ENCODE peak calls at places on chromosomes 6 and 20, in nine cellular contexts. V, Q, J, X, C, S, A, I and D are unnamed samples. For H3K36me3, the result is how much of the 10 kb centered on the place peaks cover.

GRCh38 chr6:110053395-110054240 is 75.5 kb downstream of the GPR6 start:
- DNase-seq in V (no peak), A (peak), I (peak), X (no peak), S (no peak), Q (no peak), J (no peak), C (peak), D (no peak)

GRCh38 chr6:3228046-3228671 is 706 bp upstream of the TUBB2B start:
- DNase-seq in X (no peak), C (peak), Q (no peak), V (no peak), I (no peak), S (no peak), J (no peak), A (no peak), D (no peak)

GRCh38 chr20:48115511-48115910 is 330.2 kb upstream of the SULF2 start:
- DNase-seq in C (no peak), Q (no peak), J (no peak), S (no peak), X (no peak), V (no peak), I (no peak), A (no peak), D (no peak)

GRCh38 chr6:164749126-164749758 is 560.2 kb downstream of the C6orf118 start:
- DNase-seq in S (no peak), X (peak), C (no peak), V (no peak), Q (no peak), A (peak), I (peak), J (peak), D (no peak)

GRCh38 chr6:150635906-150636514 is 36.3 kb downstream of the PLEKHG1 start:
- DNase-seq in J (no peak), C (no peak), S (no peak), I (no peak), X (no peak), A (no peak), V (no peak), Q (no peak), D (no peak)

GRCh38 chr6:82385961-82386360 is 22.3 kb downstream of the TPBG start:
- DNase-seq in J (no peak), A (peak), C (no peak), S (no peak), Q (no peak), V (no peak), I (no peak), X (no peak), D (no peak)

GRCh38 chr20:43715511-43715910 is 11.3 kb downstream of the GTSF1L start:
- DNase-seq in V (no peak), I (no peak), C (no peak), X (no peak), J (no peak), Q (no peak), A (no peak), S (no peak), D (no peak)

GRCh38 chr6:33668914-33669313 is 42.6 kb downstream of the UQCC2 start:
- DNase-seq in C (peak), Q (peak), A (peak), S (no peak), I (no peak), X (no peak), V (no peak), J (no peak), D (peak)

GRCh38 chr20:19885981-19886665 is 128.1 kb downstream of the RIN2 start:
- DNase-seq in V (no peak), S (peak), C (peak), A (peak), J (peak), X (no peak), Q (peak), I (peak), D (no peak)

GRCh38 chr6:85551264-85551663 is 42.4 kb downstream of the SNX14 start:
- DNase-seq in J (no peak), A (peak), Q (no peak), S (no peak), I (no peak), C (peak), X (no peak), V (no peak), D (no peak)

GRCh38 chr20:22904905-22905304 is 130.2 kb upstream of the SSTR4 start:
- DNase-seq in J (no peak), S (no peak), X (no peak), C (no peak), I (no peak), A (no peak), V (no peak), Q (no peak), D (no peak)

GRCh38 chr6:166779381-166779780 is 152.3 kb upstream of the RPS6KA2 start:
- DNase-seq in J (no peak), C (no peak), Q (no peak), I (no peak), A (no peak), V (no peak), X (no peak), S (no peak), D (no peak)

GRCh38 chr6:149746147-149746946 is at the start of gene NUP43:
- DNase-seq in C (peak), X (peak), V (peak), J (peak), I (peak), A (peak), Q (peak), S (peak), D (peak)

GRCh38 chr6:16681260-16681873 is 79.9 kb downstream of the ATXN1 start:
- DNase-seq in J (peak), X (no peak), Q (no peak), C (no peak), V (peak), I (no peak), A (peak), S (no peak), D (no peak)

GRCh38 chr6:72130327-72130726 is 244.0 kb downstream of the RIMS1 start:
- DNase-seq in X (no peak), V (no peak), C (no peak), I (no peak), A (no peak), S (no peak), Q (no peak), J (no peak), D (no peak)

DNA sequence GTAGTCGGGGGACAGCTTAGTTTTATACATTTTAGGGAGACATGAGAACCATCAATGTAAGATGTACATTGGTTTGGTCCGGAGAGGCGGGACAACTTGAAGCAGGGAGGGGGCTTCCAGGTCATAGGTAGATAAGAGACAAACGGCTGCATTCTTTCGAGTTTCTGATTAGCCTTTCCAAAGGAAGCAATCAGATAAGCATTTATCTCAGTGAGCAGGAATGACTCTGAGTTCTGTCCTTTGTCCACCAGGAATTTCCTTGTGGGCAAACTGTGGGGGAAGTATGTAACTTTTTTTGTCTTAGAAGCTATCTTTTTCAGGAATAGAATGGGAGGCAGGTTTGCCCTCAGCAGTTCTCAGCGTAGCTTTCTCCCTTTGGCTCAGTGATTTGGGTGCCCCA is 1.4 kb downstream of the YTHDF1 start:
- DNase-seq in V (no peak), J (no peak), S (no peak), C (peak), X (no peak), A (no peak), Q (no peak), I (no peak), D (no peak)
- H3K4me3 ChIP-seq in V (peak), J (no peak), S (no peak), C (peak), X (no peak), A (peak), Q (no peak), I (no peak), D (peak)

DNA sequence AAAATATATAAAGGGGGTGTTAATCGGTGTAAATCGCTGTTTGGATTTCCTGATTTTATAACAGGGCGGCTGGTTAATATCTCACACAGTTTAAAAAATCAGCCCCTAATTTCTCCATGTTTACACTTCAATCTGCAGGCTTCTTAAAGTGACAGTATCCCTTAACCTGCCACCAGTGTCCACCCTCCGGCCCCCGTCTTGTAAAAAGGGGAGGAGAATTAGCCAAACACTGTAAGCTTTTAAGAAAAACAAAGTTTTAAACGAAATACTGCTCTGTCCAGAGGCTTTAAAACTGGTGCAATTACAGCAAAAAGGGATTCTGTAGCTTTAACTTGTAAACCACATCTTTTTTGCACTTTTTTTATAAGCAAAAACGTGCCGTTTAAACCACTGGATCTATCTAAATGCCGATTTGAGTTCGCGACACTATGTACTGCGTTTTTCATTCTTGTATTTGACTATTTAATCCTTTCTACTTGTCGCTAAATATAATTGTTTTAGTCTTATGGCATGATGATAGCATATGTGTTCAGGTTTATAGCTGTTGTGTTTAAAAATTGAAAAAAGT is 4.2 kb downstream of the SOX4 start:
- DNase-seq in Q (no peak), V (no peak), S (no peak), J (peak), C (no peak), I (no peak), X (no peak), A (peak), D (no peak)
- H3K36me3 ChIP-seq in Q (under half), V (under half), S (under half), J (under half), C (under half), I (under half), X (under half), A (under half), D (under half)

DNA sequence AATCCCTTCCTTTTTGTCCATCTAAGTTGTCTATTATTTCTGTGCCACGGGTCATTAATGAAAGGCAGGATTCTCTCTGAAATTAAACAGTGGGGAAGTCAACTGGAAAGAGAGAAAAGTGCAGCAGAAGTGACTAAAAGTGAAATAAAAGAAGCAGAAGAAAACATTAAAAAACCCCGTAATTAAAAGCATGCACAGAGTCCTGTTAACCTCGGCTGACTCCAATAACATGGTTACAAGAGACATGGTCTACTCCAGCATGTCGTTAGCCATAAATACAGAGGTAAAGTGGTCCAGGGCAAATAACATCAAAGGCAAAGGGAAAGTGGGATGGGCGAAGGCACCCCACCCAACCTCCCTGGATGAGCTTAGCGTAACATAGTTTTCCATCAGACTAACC is 13.1 kb upstream of the MOXD1 start:
- DNase-seq in S (no peak), J (no peak), V (no peak), I (no peak), X (no peak), Q (no peak), A (no peak), C (no peak), D (no peak)
- H3K4me3 ChIP-seq in S (no peak), J (no peak), V (no peak), I (no peak), X (no peak), Q (no peak), A (no peak), C (no peak), D (no peak)

DNA sequence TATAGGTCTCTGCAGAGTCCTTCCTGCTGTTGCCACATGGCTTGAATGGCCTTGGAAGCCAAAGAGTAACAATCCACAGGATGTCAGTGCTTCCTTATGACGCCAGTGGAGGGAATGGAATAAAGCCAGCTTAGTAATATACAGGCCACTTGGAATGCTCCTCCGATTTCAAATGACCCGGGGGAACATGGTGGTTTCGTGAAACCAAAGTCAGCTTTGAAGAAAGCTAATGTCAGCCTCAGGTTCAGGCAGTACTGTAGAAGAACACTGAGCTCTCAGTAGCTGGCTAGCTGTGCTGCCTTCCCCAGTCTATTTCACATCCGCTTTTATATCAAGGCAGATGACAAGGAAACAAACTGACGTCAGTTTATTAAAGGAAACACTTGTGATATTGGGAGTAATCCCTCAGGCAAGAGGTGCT is 189.1 kb downstream of the DTNBP1 start:
- DNase-seq in I (no peak), V (peak), A (peak), C (no peak), J (no peak), X (no peak), S (no peak), Q (no peak), D (no peak)
- H3K36me3 ChIP-seq in I (under half), V (under half), A (under half), C (under half), J (under half), X (under half), S (under half), Q (under half), D (under half)

GRCh38 chr6:158233214-158233795 is 65.2 kb downstream of the GTF2H5 start:
- DNase-seq in V (no peak), A (peak), J (no peak), Q (peak), S (no peak), C (no peak), X (no peak), I (no peak), D (no peak)
- H3K4me3 ChIP-seq in V (peak), A (peak), J (peak), Q (peak), S (peak), C (peak), X (peak), I (no peak), D (peak)

GRCh38 chr20:35006531-35006971 is 50.9 kb downstream of the MYH7B start:
- DNase-seq in Q (peak), A (no peak), I (no peak), S (peak), J (no peak), X (peak), C (no peak), V (no peak), D (no peak)

GRCh38 chr20:35007891-35008290 is 52.2 kb downstream of the MYH7B start:
- DNase-seq in J (no peak), A (no peak), S (peak), Q (peak), C (no peak), I (peak), V (no peak), X (no peak), D (no peak)

GRCh38 chr20:35006009-35006408 is 50.3 kb downstream of the MYH7B start:
- DNase-seq in J (no peak), I (peak), C (no peak), S (peak), A (no peak), X (no peak), V (no peak), Q (peak), D (no peak)

GRCh38 chr20:35008411-35009342 is 53.0 kb downstream of the MYH7B start:
- DNase-seq in C (no peak), X (peak), S (peak), A (no peak), I (peak), V (no peak), J (peak), Q (peak), D (no peak)

DNA sequence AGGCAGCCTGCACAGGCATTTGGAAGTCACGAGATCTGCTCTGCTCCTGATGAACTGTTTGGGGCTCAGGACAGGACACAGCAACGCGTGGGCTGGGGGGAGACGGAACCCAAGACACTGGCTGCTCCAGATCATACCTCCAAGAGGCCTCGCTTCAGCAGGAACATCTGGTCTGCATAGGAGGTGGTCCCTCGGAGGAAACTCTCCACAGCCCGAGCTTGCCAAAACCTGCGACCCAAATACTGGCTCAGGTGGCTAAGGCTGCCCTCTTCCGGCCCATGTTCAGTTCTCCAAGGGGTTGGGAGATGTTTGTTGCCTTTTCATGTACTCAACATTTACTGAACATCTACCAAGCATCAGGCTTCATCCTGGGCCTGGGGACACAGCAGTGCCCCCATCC is 51.7 kb downstream of the MYH7B start:
- DNase-seq in S (peak), C (no peak), X (peak), J (no peak), V (no peak), Q (peak), A (no peak), I (peak), D (no peak)
- H3K36me3 ChIP-seq in S (under half), C (under half), X (under half), J (half or more), V (half or more), Q (under half), A (half or more), I (under half), D (half or more)

DNA sequence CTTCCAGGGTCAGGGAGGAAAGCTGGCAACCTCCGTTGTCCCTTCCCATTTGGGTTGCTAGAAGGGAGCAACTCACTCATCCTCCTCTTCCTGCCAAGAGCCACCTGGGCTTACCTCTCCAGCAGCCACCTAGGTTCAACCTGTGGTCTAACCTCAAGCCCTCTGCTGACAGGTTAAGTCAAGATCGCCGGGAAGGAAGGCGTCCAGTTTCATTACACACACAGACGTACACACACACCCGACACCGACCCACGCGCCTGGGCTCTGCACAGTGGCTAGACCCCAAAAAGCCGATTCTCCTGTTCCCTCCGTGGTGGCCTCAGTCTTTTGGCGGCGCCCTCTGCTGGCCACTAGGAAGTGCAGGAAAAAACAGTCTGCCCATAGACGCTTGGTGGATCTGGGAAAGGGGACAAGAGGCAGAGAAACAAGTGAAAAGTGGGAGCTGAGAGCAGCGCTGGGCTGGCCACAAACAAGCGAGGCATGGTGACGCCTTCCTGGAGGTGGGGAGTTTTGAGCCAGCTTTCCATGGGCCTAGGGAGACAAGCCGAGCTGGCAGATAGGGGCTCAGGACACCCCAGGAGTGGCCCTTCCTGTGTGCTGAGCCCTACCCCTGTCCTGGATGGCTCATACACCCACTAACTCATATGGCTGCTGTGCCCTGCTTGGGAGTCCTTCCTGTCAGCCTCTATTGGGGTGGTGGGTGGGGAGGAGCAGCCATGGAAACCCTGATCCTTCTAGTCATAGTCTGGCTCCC is 52.7 kb downstream of the MRPL14 start:
- DNase-seq in A (peak), C (peak), S (peak), I (peak), V (no peak), X (peak), Q (peak), J (peak), D (peak)
- H3K4me3 ChIP-seq in A (no peak), C (no peak), S (no peak), I (no peak), V (no peak), X (no peak), Q (no peak), J (no peak), D (peak)

GRCh38 chr20:36796117-36796516 is 22.6 kb upstream of the DSN1 start:
- DNase-seq in X (no peak), I (peak), Q (no peak), V (no peak), S (no peak), C (no peak), A (no peak), J (no peak), D (no peak)
- H3K36me3 ChIP-seq in X (under half), I (under half), Q (under half), V (under half), S (under half), C (under half), A (half or more), J (under half), D (under half)

DNA sequence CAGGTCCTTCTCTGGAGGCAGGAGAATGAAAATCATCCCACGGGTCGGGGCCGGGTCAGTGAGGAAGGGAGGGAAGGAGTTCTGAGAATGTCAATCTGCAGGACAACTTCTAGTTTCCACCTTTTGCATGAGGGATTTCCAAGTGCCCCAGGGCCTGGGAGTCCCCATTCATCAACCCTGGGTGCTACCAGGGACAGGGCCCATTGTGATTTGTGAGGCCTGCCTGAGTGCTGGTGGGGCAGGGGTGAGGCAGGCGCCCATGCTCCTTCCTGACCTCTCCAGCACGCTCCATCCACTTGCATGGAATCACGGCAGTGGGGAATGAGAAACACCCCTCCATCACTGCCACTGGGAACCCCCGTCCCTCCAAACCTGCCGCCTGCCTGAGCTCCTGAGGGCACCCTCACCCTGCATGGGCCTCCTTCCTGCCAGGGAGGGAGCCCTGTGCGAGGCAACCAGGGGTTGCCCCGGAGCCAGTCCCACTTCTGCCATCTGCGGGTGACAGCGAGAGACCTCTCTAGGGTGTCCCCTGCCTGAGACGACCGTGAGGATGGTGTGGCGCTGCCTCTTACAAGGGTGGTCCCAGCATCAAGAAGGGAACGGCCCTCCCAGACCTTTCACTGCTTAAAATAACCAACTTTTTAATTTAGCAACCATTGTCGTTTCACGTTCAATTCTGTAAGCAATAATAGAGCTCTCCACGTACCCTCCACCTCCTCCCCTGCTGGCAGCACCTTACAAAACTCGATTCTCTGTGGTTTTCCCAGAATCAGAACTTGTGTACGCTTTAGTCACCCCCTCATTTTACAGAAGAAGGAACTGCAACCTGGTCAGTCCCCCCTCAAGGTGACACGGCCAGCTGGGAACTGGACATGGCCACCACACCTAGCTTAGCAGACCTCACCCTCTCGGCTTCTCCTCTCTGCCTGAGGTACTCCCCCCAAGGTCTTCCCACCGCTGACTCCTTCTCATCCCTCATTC is 28.6 kb downstream of the PMEPA1 start:
- DNase-seq in S (no peak), X (no peak), A (no peak), Q (peak), I (no peak), V (no peak), C (no peak), J (no peak), D (no peak)
- H3K4me3 ChIP-seq in S (no peak), X (no peak), A (no peak), Q (no peak), I (no peak), V (no peak), C (no peak), J (no peak), D (no peak)